ENCODE peak calls at places on chromosomes 3 and 15, in seven cellular contexts. V is SK-N-SH; G is stimulated activated CD4-positive, alpha-beta T cell treated with anti-CD3 and anti-CD28 coated beads, Interleukin-1b, Interleukin-23, amount 100 ng/mL, for 48 hours; H is NCI-H2081; R is activated naive CD4-positive, alpha-beta T cell treated with Interleukin-2 at 50 U/mL for 16 hours; C is left ventricle myocardium superior; E is omental fat pad. U is an unnamed sample.

GRCh38 chr3:33900809-33901505 is 102.5 kb downstream of the PDCD6IP start:
- DNase-seq in H (no peak), V (no peak), R (no peak), C (no peak), G (no peak), E (no peak), U (peak; percentile 14)

GRCh38 chr3:42035816-42036482 is 55.2 kb upstream of the TRAK1 start:
- DNase-seq in H (no peak), E (no peak), G (no peak), R (no peak), V (no peak), C (peak; percentile 75), U (no peak)

GRCh38 chr3:52119826-52120225 is 34.4 kb downstream of the POC1A start:
- DNase-seq in H (no peak), C (no peak), V (no peak), G (no peak), E (no peak), R (no peak), U (no peak)

GRCh38 chr3:5078151-5078550 is 43.9 kb upstream of the ARL8B start:
- DNase-seq in C (no peak), E (no peak), V (no peak), G (no peak), H (no peak), R (no peak), U (no peak)

GRCh38 chr3:184582583-184582982 is 21.0 kb downstream of the EPHB3 start:
- DNase-seq in H (no peak), E (no peak), V (no peak), R (no peak), C (peak; percentile 68), G (no peak), U (no peak)

GRCh38 chr3:183597959-183598358 is 37.5 kb upstream of the KLHL24 start:
- DNase-seq in H (no peak), E (no peak), V (no peak), R (no peak), C (no peak), G (no peak), U (no peak)

GRCh38 chr3:100354850-100355249 is 20.3 kb downstream of the NIT2 start:
- DNase-seq in E (no peak), H (no peak), C (no peak), G (no peak), V (no peak), R (no peak), U (no peak)

GRCh38 chr15:51668446-51668845 is 12.9 kb upstream of the SCG3 start:
- DNase-seq in G (no peak), R (no peak), C (no peak), V (no peak), H (no peak), E (no peak), U (no peak)

GRCh38 chr15:43872416-43873020 is 45.7 kb downstream of the WDR76 start:
- DNase-seq in C (no peak), G (no peak), V (peak; percentile 62), R (no peak), H (peak; percentile 61), E (no peak), U (no peak)

GRCh38 chr15:27535445-27536129 is 563.5 kb downstream of the OCA2 start:
- DNase-seq in H (no peak), G (no peak), V (peak; percentile 33), E (no peak), R (no peak), C (no peak), U (no peak)

GRCh38 chr3:13707456-13707855 is 158.5 kb downstream of the FBLN2 start:
- DNase-seq in R (no peak), E (no peak), H (no peak), C (no peak), G (no peak), V (no peak), U (peak; percentile 36)

GRCh38 chr15:100438570-100438969 is 90.2 kb downstream of the CERS3 start:
- DNase-seq in V (peak; percentile 78), H (peak; percentile 59), R (no peak), G (peak; percentile 35), C (peak; percentile 88), E (peak; percentile 88), U (no peak)

GRCh38 chr3:169285057-169285990 is 378.2 kb downstream of the MECOM start:
- DNase-seq in H (no peak), E (no peak), C (no peak), R (no peak), V (no peak), G (no peak), U (no peak)